ENCODE peak calls at places on chromosome 3, in seven cellular contexts. P, J, N, Q, C, R and T are unnamed samples. For H3K27me3, the result is how much of the 10 kb centered on the place peaks cover.

GRCh38 chr3:30554317-30554690 is 52.1 kb upstream of the TGFBR2 start:
- DNase-seq in J (no peak), N (no peak), Q (no peak), R (no peak), C (no peak), P (no peak), T (no peak)

GRCh38 chr3:148329481-148330220 is 368.1 kb upstream of the AGTR1 start:
- DNase-seq in Q (no peak), P (peak), J (no peak), C (no peak), N (no peak), R (no peak), T (no peak)

GRCh38 chr3:51869304-51869703 is 6.1 kb downstream of the IQCF5 start:
- DNase-seq in Q (no peak), C (no peak), P (no peak), N (no peak), J (no peak), R (no peak), T (no peak)

GRCh38 chr3:41075958-41076357 is 123.3 kb upstream of the CTNNB1 start:
- DNase-seq in C (peak), J (no peak), N (no peak), P (peak), R (no peak), Q (no peak), T (no peak)

GRCh38 chr3:72008226-72008996 is 223.5 kb upstream of the PROK2 start:
- DNase-seq in J (no peak), N (no peak), C (no peak), Q (no peak), P (no peak), R (no peak), T (no peak)

GRCh38 chr3:45946875-45947274 is 3.6 kb downstream of the CXCR6 start:
- DNase-seq in C (no peak), Q (no peak), J (no peak), N (no peak), R (no peak), P (no peak), T (no peak)

GRCh38 chr3:40961104-40961857 is 238.0 kb upstream of the CTNNB1 start:
- DNase-seq in R (no peak), C (no peak), J (no peak), P (no peak), Q (no peak), N (no peak), T (no peak)

GRCh38 chr3:54861248-54862067 is 66.4 kb downstream of the LRTM1 start:
- DNase-seq in J (no peak), N (no peak), P (no peak), Q (no peak), C (no peak), R (no peak), T (no peak)

GRCh38 chr3:196941846-196942225 is 492 bp downstream of the NCBP2 start:
- DNase-seq in Q (no peak), C (peak), P (peak), J (no peak), N (peak), R (no peak), T (peak)

GRCh38 chr3:126540946-126541627 is 17.1 kb downstream of the CHST13 start:
- DNase-seq in Q (no peak), P (no peak), C (peak), N (no peak), R (no peak), J (no peak), T (no peak)

GRCh38 chr3:58383476-58383875 is 50.2 kb downstream of the PDHB start:
- DNase-seq in P (no peak), Q (no peak), R (no peak), J (no peak), C (no peak), N (no peak), T (no peak)

GRCh38 chr3:15982667-15983145 is 184.9 kb upstream of the ANKRD28 start:
- DNase-seq in C (no peak), Q (peak), R (no peak), N (no peak), P (no peak), J (no peak), T (no peak)

GRCh38 chr3:137032465-137033120 is 74.8 kb downstream of the IL20RB start:
- DNase-seq in R (peak), C (peak), P (peak), J (peak), N (peak), Q (peak), T (peak)

GRCh38 chr3:151568095-151568685 is 107.3 kb upstream of the IGSF10 start:
- DNase-seq in C (no peak), Q (no peak), J (no peak), P (no peak), N (no peak), R (no peak), T (no peak)

GRCh38 chr3:195453236-195453635 is 10.4 kb upstream of the ACAP2 start:
- DNase-seq in Q (no peak), N (no peak), J (no peak), P (no peak), C (no peak), R (no peak), T (no peak)

GRCh38 chr3:45253316-45253715 is 27.2 kb upstream of the TMEM158 start:
- DNase-seq in R (no peak), J (no peak), C (no peak), P (no peak), N (no peak), Q (no peak), T (no peak)

GRCh38 chr3:22399566-22399965 is 648.6 kb upstream of the ZNF385D start:
- DNase-seq in R (no peak), Q (no peak), J (no peak), C (no peak), N (no peak), P (no peak), T (no peak)

GRCh38 chr3:111072016-111072891 is 638 bp downstream of the NECTIN3 start:
- DNase-seq in P (peak), N (peak), Q (no peak), J (peak), C (peak), R (peak), T (peak)

GRCh38 chr3:183123891-183124290 is 24.6 kb upstream of the MCCC1 start:
- DNase-seq in R (no peak), P (no peak), J (no peak), Q (no peak), N (no peak), C (no peak), T (no peak)

GRCh38 chr3:150936693-150937092 is 31.5 kb upstream of the MINDY4B start:
- DNase-seq in C (no peak), Q (no peak), N (no peak), R (no peak), J (no peak), P (no peak), T (no peak)

GRCh38 chr3:108006077-108006675 is 84.7 kb downstream of the CD47 start:
- DNase-seq in J (no peak), Q (no peak), R (peak), C (no peak), P (no peak), N (peak), T (no peak)

GRCh38 chr3:172115059-172115458 is 75.7 kb downstream of the FNDC3B start:
- DNase-seq in Q (no peak), R (no peak), C (no peak), J (no peak), N (no peak), P (no peak), T (no peak)

GRCh38 chr3:81530180-81530939 is 231.1 kb downstream of the GBE1 start:
- DNase-seq in Q (no peak), N (no peak), P (no peak), C (no peak), R (no peak), J (no peak), T (no peak)

GRCh38 chr3:136152176-136152843 is 43.8 kb downstream of the MSL2 start:
- DNase-seq in C (no peak), N (no peak), R (no peak), Q (no peak), P (no peak), J (no peak), T (no peak)

GRCh38 chr3:141659821-141660597 is 78.1 kb upstream of the RNF7 start:
- DNase-seq in J (peak), N (peak), P (peak), R (peak), C (peak), Q (no peak), T (peak)

DNA sequence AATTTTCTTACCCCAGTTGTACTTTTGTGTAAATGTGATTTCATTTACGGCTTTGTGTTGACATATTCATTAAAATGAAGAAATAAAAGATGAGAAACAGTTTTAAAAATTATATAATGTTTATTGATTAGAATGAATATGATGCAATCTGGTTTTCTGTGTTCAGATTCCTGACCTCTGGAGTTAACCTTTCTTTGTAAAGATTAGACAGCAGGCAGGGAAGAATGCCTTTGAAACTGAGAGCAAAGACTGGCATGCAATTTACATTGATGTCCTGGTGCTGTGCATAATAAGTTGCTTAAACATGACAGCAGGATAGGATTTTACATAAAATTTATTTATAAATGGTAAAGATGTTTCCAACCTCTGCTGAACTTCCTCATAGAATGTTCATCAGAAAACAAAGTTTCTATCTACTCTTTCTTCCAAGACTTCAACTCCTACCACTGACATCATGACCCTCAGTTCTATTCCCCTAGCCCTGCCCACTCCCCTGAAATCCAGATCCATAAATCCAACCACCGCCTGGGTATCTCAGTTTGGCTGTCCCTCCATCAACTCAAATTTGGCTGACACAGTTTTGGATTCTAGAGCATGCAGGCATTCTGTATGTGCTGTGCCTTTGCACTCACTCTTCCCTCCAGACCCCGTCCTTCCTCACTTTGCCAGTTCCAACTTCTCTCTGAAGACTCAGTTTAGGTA is 1.7 kb downstream of the HGD start:
- DNase-seq in J (no peak), Q (no peak), N (no peak), C (no peak), R (no peak), P (peak), T (no peak)
- H3K4me3 ChIP-seq in J (no peak), Q (no peak), N (no peak), C (no peak), R (no peak), P (no peak), T (no peak)

GRCh38 chr3:129992781-129993180 is 18.3 kb downstream of the TRH start:
- DNase-seq in J (no peak), Q (no peak), N (peak), R (no peak), P (peak), C (no peak), T (no peak)
- H3K27me3 ChIP-seq in J (under half), Q (under half), N (under half), R (under half), P (under half), C (under half), T (under half)

DNA sequence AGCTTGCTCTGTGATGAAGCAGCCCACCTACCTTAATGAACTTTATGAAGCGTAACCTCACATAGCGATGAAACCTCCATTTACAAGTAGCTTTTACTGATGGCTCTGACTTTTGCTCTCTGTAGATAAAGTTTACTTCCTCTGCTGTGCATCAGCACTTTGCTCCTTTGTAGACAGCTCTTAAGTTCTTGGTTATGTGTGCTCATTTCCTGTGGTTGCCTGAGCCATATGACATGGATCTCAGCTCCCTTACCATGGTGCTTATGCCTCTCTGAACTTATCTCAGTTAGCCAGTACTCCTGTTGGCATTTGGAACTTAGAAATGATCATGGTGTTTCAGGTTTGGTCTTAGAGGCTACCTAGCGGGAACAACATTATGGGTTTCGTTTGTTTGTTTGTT is 7.8 kb downstream of the MFSD1 start:
- DNase-seq in J (no peak), C (no peak), Q (no peak), N (no peak), R (no peak), P (no peak), T (no peak)
- H3K4me3 ChIP-seq in J (no peak), C (no peak), Q (no peak), N (no peak), R (no peak), P (no peak), T (no peak)

DNA sequence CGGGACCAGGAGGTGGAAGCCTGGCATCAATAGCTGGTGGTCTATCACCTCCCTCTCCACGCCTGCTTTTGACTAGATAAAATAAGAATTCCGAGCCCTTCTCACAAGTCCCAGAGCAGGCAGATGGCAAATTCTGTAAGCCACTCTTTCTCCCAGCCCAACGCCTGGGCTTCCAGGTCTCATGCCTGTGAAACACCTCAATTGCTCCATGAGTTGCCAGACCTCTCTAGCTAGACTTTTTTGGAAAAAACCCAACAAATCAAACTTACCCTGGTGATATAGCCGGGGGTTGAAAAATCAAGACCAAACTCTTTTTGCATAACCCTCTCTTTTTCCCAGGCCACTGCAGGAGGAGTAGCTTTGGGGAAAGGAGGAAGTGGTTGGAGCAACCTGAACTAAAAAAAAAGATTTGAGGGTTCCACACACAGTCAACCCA is 7.0 kb downstream of the BHLHE40 start:
- DNase-seq in Q (no peak), C (no peak), P (no peak), J (no peak), N (no peak), R (no peak), T (no peak)
- H3K27me3 ChIP-seq in Q (under half), C (under half), P (under half), J (under half), N (under half), R (under half), T (under half)

GRCh38 chr3:154428369-154429206 is 1.4 kb downstream of the GPR149 start:
- DNase-seq in C (no peak), Q (no peak), J (peak), P (peak), N (peak), R (no peak), T (no peak)
- H3K4me3 ChIP-seq in C (no peak), Q (no peak), J (no peak), P (peak), N (peak), R (no peak), T (no peak)

GRCh38 chr3:185151959-185152432 is 864 bp downstream of the C3orf70 start:
- DNase-seq in N (no peak), C (no peak), Q (no peak), J (no peak), R (no peak), P (no peak), T (no peak)
- H3K27me3 ChIP-seq in N (half or more), C (under half), Q (under half), J (under half), R (under half), P (under half), T (under half)

DNA sequence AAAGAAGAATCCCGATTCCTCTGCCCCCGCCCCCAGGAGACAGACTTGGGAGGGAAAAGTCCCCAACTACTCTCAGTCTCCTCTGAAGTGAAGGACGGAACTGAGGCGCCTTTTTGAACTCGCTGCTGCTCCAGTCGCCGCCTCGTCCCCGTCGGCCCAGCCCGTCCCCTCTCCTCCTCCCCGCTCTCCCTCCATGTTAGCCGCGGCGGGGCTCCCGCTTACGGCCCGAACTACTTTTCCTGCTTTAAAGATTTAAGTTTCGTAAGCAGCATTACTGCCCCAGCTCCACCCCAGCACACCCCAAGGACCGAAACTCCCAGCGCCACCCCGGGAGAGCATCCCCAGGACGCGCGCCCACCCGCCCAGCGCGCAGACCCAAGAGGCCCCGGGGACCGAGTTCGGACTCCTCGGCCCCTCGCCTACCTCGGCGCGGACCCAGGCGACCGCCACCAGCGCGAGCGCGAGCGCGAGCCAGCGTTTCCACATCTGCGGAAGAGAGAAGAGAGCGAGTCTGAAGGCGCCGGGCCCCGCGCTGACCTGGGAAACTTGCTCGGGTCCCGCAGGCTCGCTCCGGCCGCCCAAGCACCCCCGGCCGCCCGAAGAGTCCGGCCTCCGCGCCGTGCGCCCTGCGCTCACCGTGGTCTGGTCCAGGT is 405 bp downstream of the FSTL1 start:
- DNase-seq in N (peak), P (peak), J (peak), C (peak), R (peak), Q (no peak), T (no peak)
- H3K4me3 ChIP-seq in N (peak), P (peak), J (peak), C (peak), R (peak), Q (peak), T (no peak)

DNA sequence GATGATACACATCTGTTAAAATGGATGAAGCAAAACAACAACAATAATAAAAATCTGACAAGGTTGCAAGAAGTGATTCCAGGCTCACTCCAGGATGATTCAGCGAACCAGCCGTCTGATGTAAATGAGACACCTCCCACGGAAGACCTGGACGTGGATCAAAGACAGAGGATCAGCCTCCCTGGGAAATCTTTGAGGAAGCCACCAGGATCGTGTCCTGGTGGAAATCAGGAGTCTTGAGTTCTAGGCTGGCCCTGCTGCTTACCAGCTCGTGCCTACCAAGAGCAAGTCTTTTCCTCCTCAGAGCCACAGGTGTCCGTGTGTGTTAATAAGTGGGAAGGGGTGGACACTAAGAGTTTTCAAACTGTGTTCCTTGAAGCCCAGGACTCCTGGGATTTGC is 15.3 kb upstream of the ADCY5 start:
- DNase-seq in R (no peak), P (no peak), N (no peak), C (no peak), Q (no peak), J (no peak), T (no peak)
- H3K27me3 ChIP-seq in R (under half), P (under half), N (under half), C (under half), Q (under half), J (under half), T (under half)

DNA sequence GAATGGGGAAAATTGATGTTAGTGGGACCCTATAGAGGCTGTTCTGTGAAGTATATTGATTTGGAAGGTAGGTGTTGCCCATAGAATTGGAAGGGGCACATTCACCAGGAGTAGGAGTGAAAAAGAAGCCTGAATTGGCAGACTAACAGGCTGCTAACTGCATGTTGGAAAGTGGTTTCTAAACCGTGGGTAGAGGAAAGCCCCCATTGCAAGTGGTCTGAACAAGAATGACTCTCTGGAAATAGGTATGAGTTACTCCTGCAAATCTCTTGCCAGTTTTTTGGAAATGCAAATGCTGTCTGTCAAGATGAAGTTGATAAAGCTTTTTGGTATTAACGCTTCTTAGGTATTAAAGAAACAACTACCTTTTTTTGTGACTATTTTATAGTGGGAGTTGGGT is 3.5 kb downstream of the UBE2E1 start:
- DNase-seq in Q (no peak), R (no peak), P (no peak), N (no peak), J (no peak), C (no peak), T (no peak)
- H3K4me3 ChIP-seq in Q (no peak), R (no peak), P (peak), N (peak), J (no peak), C (no peak), T (peak)

DNA sequence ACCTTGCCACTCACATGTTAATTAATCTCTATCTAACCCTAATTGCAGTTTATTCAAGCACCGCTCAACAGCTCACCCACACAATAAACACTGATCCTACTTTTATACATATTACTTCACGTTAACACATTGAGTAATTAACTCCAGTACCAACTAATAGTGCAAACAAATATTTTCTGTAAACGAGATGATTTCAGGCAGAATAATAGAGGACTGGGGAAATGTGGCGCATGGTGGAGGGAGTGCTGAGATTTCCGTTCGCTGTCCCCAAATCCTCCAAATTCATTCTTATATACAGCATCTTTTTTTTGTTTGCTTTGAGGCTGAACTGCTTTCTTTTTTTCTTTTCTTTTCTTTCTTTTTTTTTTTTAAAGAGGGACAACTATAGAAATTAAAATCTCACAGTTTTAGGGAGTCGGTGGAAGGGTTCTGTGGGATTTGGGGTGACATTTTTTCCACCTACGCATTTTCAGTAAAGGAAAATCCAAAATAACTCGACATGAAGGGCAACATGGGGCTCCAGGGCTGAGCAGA is 2.9 kb upstream of the FEZF2 start:
- DNase-seq in R (no peak), C (no peak), Q (no peak), P (no peak), N (no peak), J (no peak), T (no peak)
- H3K27me3 ChIP-seq in R (under half), C (under half), Q (under half), P (half or more), N (half or more), J (under half), T (under half)